ENCODE peak calls at places on chromosome 18, in six cellular contexts. F, Y, C, U, Q and T are unnamed samples.
A peak's percentile ranks its signal among the peaks of the same experiment; 100 is the strongest.

GRCh38 chr18:3823073-3823472 is 373.1 kb downstream of the TGIF1 start:
- DNase-seq in Y (no peak), F (no peak), U (no peak), C (no peak), Q (no peak), T (no peak)

GRCh38 chr18:56748698-56749268 is 97.6 kb downstream of the WDR7 start:
- DNase-seq in U (peak; percentile 15), Q (peak; percentile 4), Y (no peak), F (peak; percentile 67), C (peak; percentile 33), T (no peak)

GRCh38 chr18:33959609-33960008 is 265.1 kb downstream of the NOL4 start:
- DNase-seq in Q (no peak), C (no peak), U (no peak), F (no peak), Y (no peak), T (no peak)

GRCh38 chr18:8947576-8947975 is 154.9 kb upstream of the NDUFV2 start:
- DNase-seq in F (peak; percentile 28), Y (no peak), Q (no peak), C (no peak), U (no peak), T (peak; percentile 79)

GRCh38 chr18:59141294-59142068 is 1.8 kb downstream of the SEC11C start:
- DNase-seq in F (no peak), C (peak; percentile 54), U (no peak), Q (no peak), Y (no peak), T (no peak)

GRCh38 chr18:26039203-26039602 is 51.2 kb downstream of the SS18 start:
- DNase-seq in F (no peak), U (no peak), C (no peak), Y (no peak), Q (no peak), T (no peak)

GRCh38 chr18:63192885-63193349 is 126.7 kb downstream of the BCL2 start:
- DNase-seq in C (peak; percentile 81), Q (no peak), U (no peak), Y (no peak), F (no peak), T (no peak)

GRCh38 chr18:2627821-2628276 is 27.7 kb upstream of the SMCHD1 start:
- DNase-seq in C (no peak), U (no peak), F (peak; percentile 64), Y (no peak), Q (peak; percentile 79), T (no peak)

GRCh38 chr18:22637787-22638186 is 220.1 kb upstream of the CTAGE1 start:
- DNase-seq in Q (peak; percentile 56), U (peak; percentile 43), C (no peak), Y (no peak), F (peak; percentile 92), T (no peak)

GRCh38 chr18:13808294-13809024 is 15.5 kb upstream of the MC5R start:
- DNase-seq in C (no peak), Q (no peak), U (no peak), F (no peak), Y (no peak), T (peak; percentile 64)

GRCh38 chr18:2982452-2983172 is 30.3 kb downstream of the LPIN2 start:
- DNase-seq in C (no peak), U (no peak), Q (no peak), F (peak; percentile 32), Y (no peak), T (no peak)

GRCh38 chr18:22052405-22053105 is 116.8 kb upstream of the GATA6 start:
- DNase-seq in U (no peak), F (no peak), Q (no peak), Y (no peak), C (no peak), T (peak; percentile 57)

GRCh38 chr18:47166235-47166634 is 9.9 kb downstream of the IER3IP1 start:
- DNase-seq in Q (no peak), U (no peak), Y (no peak), F (no peak), C (peak; percentile 8), T (no peak)

GRCh38 chr18:44093253-44093652 is 587.4 kb upstream of the SETBP1 start:
- DNase-seq in U (no peak), Y (no peak), C (no peak), F (peak; percentile 39), Q (no peak), T (no peak)

GRCh38 chr18:31657823-31658669 is 26.3 kb downstream of the B4GALT6 start:
- DNase-seq in Y (no peak), F (no peak), U (no peak), C (peak; percentile 96), Q (no peak), T (no peak)

GRCh38 chr18:13279181-13280065 is 60.9 kb downstream of the LDLRAD4 start:
- DNase-seq in U (no peak), C (peak; percentile 24), F (no peak), Q (no peak), Y (no peak), T (peak; percentile 59)

GRCh38 chr18:49238433-49239042 is 221.9 kb downstream of the DYM start:
- DNase-seq in F (peak; percentile 69), Q (no peak), U (no peak), Y (no peak), C (peak; percentile 31), T (peak; percentile 60)

GRCh38 chr18:47701133-47701532 is 229.3 kb downstream of the SMAD2 start:
- DNase-seq in Y (no peak), F (no peak), C (no peak), Q (no peak), U (no peak), T (no peak)

GRCh38 chr18:4026542-4026941 is 428.6 kb downstream of the DLGAP1 start:
- DNase-seq in Q (no peak), F (no peak), Y (no peak), U (no peak), C (no peak), T (no peak)

GRCh38 chr18:3037423-3037915 is 24.5 kb upstream of the LPIN2 start:
- DNase-seq in U (peak; percentile 55), Q (peak; percentile 72), Y (no peak), C (peak; percentile 89), F (peak; percentile 92), T (peak; percentile 18)

GRCh38 chr18:24499814-24500601 is 39.6 kb downstream of the HRH4 start:
- DNase-seq in F (peak; percentile 27), Y (no peak), Q (no peak), C (no peak), U (no peak), T (no peak)

GRCh38 chr18:49094979-49095632 is 144.3 kb upstream of the SMAD7 start:
- DNase-seq in Q (peak; percentile 82), C (no peak), Y (no peak), U (peak; percentile 45), F (peak; percentile 90), T (no peak)

DNA sequence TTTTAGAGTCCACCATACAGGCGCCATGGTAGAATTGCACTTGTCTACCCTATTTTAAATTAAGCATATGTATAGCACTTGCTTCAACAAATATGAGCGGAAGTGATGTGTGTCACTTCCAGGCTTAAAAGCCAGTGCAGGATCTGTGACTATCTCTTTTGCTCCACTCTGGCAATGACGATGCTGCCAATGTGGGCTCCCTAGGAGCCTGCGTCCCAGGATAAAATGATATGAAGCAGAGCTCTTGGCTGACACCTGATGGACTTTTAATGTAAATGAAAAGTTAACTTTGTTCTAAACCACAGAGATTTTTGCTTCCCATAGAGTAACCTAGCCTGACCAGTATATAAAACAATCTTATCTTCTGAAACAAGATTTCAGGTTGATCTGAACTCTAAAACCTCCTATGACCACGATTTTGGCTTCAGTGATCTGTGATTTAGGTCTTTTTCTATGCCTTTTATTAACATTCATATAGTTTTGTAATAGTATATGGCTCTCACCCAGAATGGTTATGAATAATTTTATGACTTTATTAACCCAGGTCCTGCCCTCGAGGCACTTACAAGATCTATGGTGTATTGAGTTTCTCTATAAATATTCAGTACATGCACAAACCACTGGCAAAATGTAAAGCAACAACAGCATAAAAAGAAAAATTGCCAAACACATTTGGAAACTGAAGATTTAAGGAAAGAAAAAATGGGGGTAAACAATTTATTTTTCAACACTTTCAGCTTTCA is 422.5 kb upstream of the PIK3C3 start:
- DNase-seq in Q (no peak), U (no peak), Y (no peak), F (peak; percentile 3), C (no peak), T (peak; percentile 55)
- TF ChIP-seq CTCF in Q (peak; percentile 26), U (peak; percentile 12), Y (no peak), F (no peak), C (no peak), T (peak; percentile 73)

GRCh38 chr18:60413944-60414547 is 41.5 kb upstream of the MC4R start:
- DNase-seq in Y (no peak), U (no peak), C (peak; percentile 29), Q (peak; percentile 1), F (peak; percentile 9), T (peak; percentile 79)
- TF ChIP-seq CTCF in Y (no peak), U (peak; percentile 61), C (peak; percentile 47), Q (peak; percentile 75), F (peak; percentile 36), T (peak; percentile 83)

GRCh38 chr18:61892683-61893303 is at the start of gene RNF152:
- DNase-seq in Q (peak; percentile 49), U (no peak), C (peak; percentile 8), Y (peak; percentile 43), F (peak; percentile 34), T (peak; percentile 90)
- TF ChIP-seq CTCF in Q (peak; percentile 28), U (peak; percentile 33), C (no peak), Y (no peak), F (peak; percentile 33), T (peak; percentile 42)

DNA sequence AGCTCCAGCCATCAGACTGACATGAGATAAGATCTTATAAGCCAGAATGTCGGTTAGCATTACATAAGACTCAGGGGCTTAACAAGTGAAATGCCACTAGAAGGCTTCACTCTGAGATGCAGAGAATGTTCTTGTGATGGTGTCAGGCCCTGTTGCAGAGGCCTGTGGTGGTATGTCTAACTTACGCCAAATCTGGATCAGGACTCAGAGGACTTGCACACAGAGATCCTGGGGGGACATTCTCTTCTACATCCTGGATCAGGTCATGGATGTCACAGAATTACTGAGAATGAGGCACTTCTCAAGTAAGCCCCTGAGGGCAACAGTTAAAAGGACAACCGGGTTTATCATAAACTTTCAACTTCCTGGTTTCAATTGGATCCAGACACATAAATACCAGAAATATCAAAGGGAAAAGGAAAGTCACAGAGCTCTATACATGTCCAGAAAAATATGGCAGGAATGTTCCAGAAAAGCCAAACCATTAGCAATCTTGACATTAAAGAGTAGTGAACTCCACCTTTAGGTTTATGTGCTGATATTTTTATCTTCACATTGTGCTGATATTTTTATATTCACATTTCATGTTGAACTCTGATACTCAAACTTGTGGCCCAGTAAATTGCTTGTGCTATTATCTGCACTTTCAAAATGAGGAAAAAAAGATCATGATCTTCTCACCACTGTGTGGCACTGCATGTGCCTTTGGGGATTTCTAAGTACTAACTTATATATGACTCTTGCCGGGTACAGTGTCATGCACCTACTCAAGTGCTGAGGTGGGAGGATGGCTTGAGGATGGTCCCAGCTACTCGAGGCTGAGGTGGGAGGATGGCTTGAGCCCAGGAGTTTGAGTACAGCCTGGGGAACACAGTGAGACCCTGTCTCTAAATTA is 137.5 kb upstream of the RNF152 start:
- DNase-seq in Q (no peak), U (no peak), C (no peak), Y (no peak), F (no peak), T (no peak)
- TF ChIP-seq CTCF in Q (no peak), U (no peak), C (no peak), Y (no peak), F (no peak), T (no peak)